ENCODE peak calls at places on chromosomes 6 and 20, in eight cellular contexts. M is right cardiac atrium; E is MCF 10A; L is adrenal gland; W is central memory CD4-positive, alpha-beta T cell; F is CD4-positive, alpha-beta T cell; Z is HTR-8/SVneo; T is stimulated activated CD4-positive, alpha-beta T cell treated with anti-CD3 and anti-CD28 coated beads, Interleukin-1b, Interleukin-23, amount 100 ng/mL, for 48 hours. N is an unnamed sample.

GRCh38 chr20:37803476-37804307 is 99.2 kb upstream of the VSTM2L start:
- DNase-seq in L (no peak), T (no peak), M (no peak), Z (no peak), E (no peak), F (no peak), W (no peak), N (no peak)

GRCh38 chr6:134446901-134447300 is 129.0 kb upstream of the SGK1 start:
- DNase-seq in Z (no peak), M (no peak), W (no peak), E (no peak), F (no peak), L (no peak), T (no peak), N (no peak)

GRCh38 chr6:116096979-116097816 is 3.5 kb upstream of the NT5DC1 start:
- DNase-seq in T (no peak), M (no peak), Z (no peak), L (no peak), W (no peak), E (no peak), F (no peak), N (no peak)

GRCh38 chr6:87183687-87184086 is 28.3 kb downstream of the ZNF292 start:
- DNase-seq in Z (no peak), W (no peak), L (no peak), F (no peak), E (peak), M (no peak), T (no peak), N (no peak)

GRCh38 chr6:118606858-118607257 is 44.5 kb downstream of the CEP85L start:
- DNase-seq in F (no peak), E (no peak), L (no peak), W (no peak), Z (no peak), T (no peak), M (no peak), N (no peak)

GRCh38 chr20:12180107-12180661 is 262.5 kb downstream of the BTBD3 start:
- DNase-seq in W (no peak), L (no peak), F (no peak), T (no peak), Z (no peak), E (no peak), M (no peak), N (no peak)

GRCh38 chr20:41631826-41632225 is 13.6 kb upstream of the CHD6 start:
- DNase-seq in Z (no peak), F (no peak), E (peak), T (peak), M (peak), W (no peak), L (peak), N (no peak)

GRCh38 chr20:57659789-57660509 is 39.7 kb upstream of the ZBP1 start:
- DNase-seq in T (no peak), E (no peak), L (no peak), F (peak), M (peak), Z (no peak), W (no peak), N (peak)

GRCh38 chr6:126180585-126180984 is 159.3 kb upstream of the CENPW start:
- DNase-seq in W (no peak), F (no peak), M (no peak), T (peak), Z (peak), E (peak), L (no peak), N (no peak)

GRCh38 chr20:45041464-45042337 is 59.2 kb downstream of the KCNS1 start:
- DNase-seq in E (peak), F (no peak), W (no peak), T (no peak), L (no peak), M (no peak), Z (peak), N (no peak)

GRCh38 chr20:32179515-32179914 is 28.0 kb downstream of the PLAGL2 start:
- DNase-seq in F (no peak), E (no peak), L (no peak), T (no peak), W (no peak), M (no peak), Z (no peak), N (no peak)

GRCh38 chr6:28207244-28208179 is 17.6 kb upstream of the ZSCAN9 start:
- DNase-seq in F (no peak), E (no peak), W (no peak), L (no peak), M (peak), Z (peak), T (peak), N (no peak)

GRCh38 chr6:163231356-163232014 is 183.0 kb upstream of the QKI start:
- DNase-seq in T (no peak), M (no peak), E (no peak), W (no peak), F (no peak), Z (no peak), L (no peak), N (no peak)

GRCh38 chr6:169841907-169842606 is 90.6 kb downstream of the ERMARD start:
- DNase-seq in E (no peak), W (no peak), Z (no peak), F (no peak), L (no peak), M (no peak), T (no peak), N (no peak)

GRCh38 chr6:75204959-75205775 is 686 bp downstream of the COL12A1 start:
- DNase-seq in M (peak), Z (no peak), F (no peak), T (no peak), E (peak), W (no peak), L (no peak), N (peak)

GRCh38 chr6:74814440-74814839 is 391.4 kb downstream of the COL12A1 start:
- DNase-seq in L (no peak), W (no peak), F (no peak), T (no peak), E (no peak), M (no peak), Z (no peak), N (no peak)

GRCh38 chr20:15834857-15835256 is 738.4 kb downstream of the KIF16B start:
- DNase-seq in L (no peak), M (no peak), W (no peak), E (peak), T (no peak), F (no peak), Z (no peak), N (no peak)

GRCh38 chr20:62620624-62621023 is 21.7 kb upstream of the SLCO4A1 start:
- DNase-seq in E (no peak), L (no peak), W (no peak), M (peak), Z (no peak), T (no peak), F (no peak), N (no peak)

N was measured in ovary.